ENCODE peak calls at places on chromosomes 6 and 20, in seven cellular contexts. A is EL, Z is AG10803, U is psoas muscle, G is adrenal gland, L is cardiac muscle cell, F is nephron progenitor cell. W is an unnamed sample.

GRCh38 chr20:1537731-1538058 is 19.8 kb downstream of the SIRPD start:
- DNase-seq in L (no peak), Z (no peak), F (no peak), U (peak), A (no peak), G (peak), W (peak)

GRCh38 chr6:152749336-152749735 is 1.3 kb upstream of the VIP start:
- DNase-seq in U (no peak), L (no peak), F (no peak), G (no peak), A (no peak), Z (no peak), W (no peak)

GRCh38 chr6:43757966-43758616 is 11.9 kb upstream of the VEGFA start:
- DNase-seq in G (no peak), U (no peak), Z (no peak), A (no peak), L (no peak), F (no peak), W (no peak)

GRCh38 chr6:133202610-133203343 is 38.4 kb upstream of the EYA4 start:
- DNase-seq in U (no peak), F (no peak), G (no peak), A (no peak), L (no peak), Z (no peak), W (no peak)

GRCh38 chr6:68533339-68533795 is 101.7 kb upstream of the ADGRB3 start:
- DNase-seq in Z (no peak), F (no peak), A (no peak), L (no peak), G (no peak), U (peak), W (no peak)

GRCh38 chr20:32497589-32498224 is 87.4 kb downstream of the NOL4L start:
- DNase-seq in U (no peak), F (no peak), Z (no peak), A (no peak), L (no peak), G (peak), W (no peak)

GRCh38 chr6:113558966-113559365 is 298.2 kb upstream of the MARCKS start:
- DNase-seq in Z (peak), A (peak), U (no peak), L (no peak), G (no peak), F (no peak), W (no peak)

GRCh38 chr6:111828799-111829198 is 44.5 kb downstream of the FYN start:
- DNase-seq in F (no peak), U (no peak), Z (no peak), L (no peak), G (no peak), A (no peak), W (no peak)

GRCh38 chr6:33857301-33858052 is 53.7 kb upstream of the MLN start:
- DNase-seq in G (no peak), F (no peak), L (no peak), Z (no peak), A (no peak), U (no peak), W (no peak)

GRCh38 chr20:37734228-37734980 is 40.6 kb downstream of the CTNNBL1 start:
- DNase-seq in A (no peak), G (no peak), Z (peak), L (no peak), F (no peak), U (no peak), W (no peak)

GRCh38 chr20:45111799-45112471 is 3.0 kb downstream of the WFDC5 start:
- DNase-seq in L (no peak), U (no peak), G (no peak), A (no peak), Z (no peak), F (peak), W (no peak)

GRCh38 chr20:12748359-12748994 is 260.3 kb upstream of the SPTLC3 start:
- DNase-seq in U (no peak), F (no peak), G (no peak), A (no peak), L (no peak), Z (no peak), W (no peak)

GRCh38 chr6:150902142-150902800 is 36.8 kb downstream of the MTHFD1L start:
- DNase-seq in U (no peak), Z (peak), A (no peak), G (no peak), F (no peak), L (peak), W (no peak)

GRCh38 chr6:7805828-7806227 is 79.9 kb downstream of the BMP6 start:
- DNase-seq in F (no peak), U (no peak), A (no peak), Z (peak), G (no peak), L (no peak), W (no peak)

GRCh38 chr6:3750324-3751018 is 1.0 kb downstream of the PXDC1 start:
- DNase-seq in L (peak), F (peak), U (peak), A (peak), Z (peak), G (peak), W (peak)

GRCh38 chr6:168219167-168219566 is 100.4 kb downstream of the DACT2 start:
- DNase-seq in F (no peak), L (no peak), Z (peak), G (no peak), A (no peak), U (peak), W (no peak)

GRCh38 chr6:141313986-141314385 is 818.7 kb upstream of the GJE1 start:
- DNase-seq in A (no peak), F (no peak), U (no peak), Z (no peak), L (no peak), G (no peak), W (no peak)